ENCODE peak calls at places on chromosomes 16 and 17, in five cellular contexts. One of them, this sample, is unnamed.

GRCh38 chr17:1487939-1488825 is 4.3 kb downstream of the MYO1C start:
- DNase-seq in transverse colon: peak
- DNase-seq in SK-N-SH: peak
- DNase-seq in HCT116: no peak
- DNase-seq in HL-60: no peak
- DNase-seq in this sample: peak

GRCh38 chr17:65027305-65027704 is 29.2 kb downstream of the GNA13 start:
- DNase-seq in transverse colon: no peak
- DNase-seq in SK-N-SH: peak
- DNase-seq in HCT116: peak
- DNase-seq in HL-60: peak
- DNase-seq in this sample: no peak

GRCh38 chr16:85515830-85516397 is 97.2 kb upstream of the GSE1 start:
- DNase-seq in transverse colon: no peak
- DNase-seq in SK-N-SH: peak
- DNase-seq in HCT116: no peak
- DNase-seq in HL-60: no peak
- DNase-seq in this sample: no peak

GRCh38 chr17:4599505-4600281 is 15.4 kb downstream of the SMTNL2 start:
- DNase-seq in transverse colon: no peak
- DNase-seq in SK-N-SH: peak
- DNase-seq in HCT116: no peak
- DNase-seq in HL-60: no peak
- DNase-seq in this sample: no peak

GRCh38 chr17:193841-194806 is 12.7 kb upstream of the DOC2B start:
- DNase-seq in transverse colon: no peak
- DNase-seq in SK-N-SH: no peak
- DNase-seq in HCT116: no peak
- DNase-seq in HL-60: no peak
- DNase-seq in this sample: no peak

GRCh38 chr17:72590882-72591499 is 470.2 kb downstream of the SOX9 start:
- DNase-seq in transverse colon: no peak
- DNase-seq in SK-N-SH: no peak
- DNase-seq in HCT116: no peak
- DNase-seq in HL-60: no peak
- DNase-seq in this sample: no peak

GRCh38 chr16:1645914-1646525 is 32.1 kb upstream of the JPT2 start:
- DNase-seq in transverse colon: no peak
- DNase-seq in SK-N-SH: no peak
- DNase-seq in HCT116: no peak
- DNase-seq in HL-60: peak
- DNase-seq in this sample: peak

GRCh38 chr16:64365448-64365858 is 756.4 kb downstream of the CDH11 start:
- DNase-seq in transverse colon: no peak
- DNase-seq in SK-N-SH: no peak
- DNase-seq in HCT116: no peak
- DNase-seq in HL-60: no peak
- DNase-seq in this sample: no peak

GRCh38 chr17:45783593-45784292 is 377 bp upstream of the CRHR1 start:
- DNase-seq in transverse colon: no peak
- DNase-seq in SK-N-SH: peak
- DNase-seq in HCT116: no peak
- DNase-seq in HL-60: no peak
- DNase-seq in this sample: no peak

GRCh38 chr17:19362293-19363113 is at the start of gene B9D1:
- DNase-seq in transverse colon: peak
- DNase-seq in SK-N-SH: peak
- DNase-seq in HCT116: peak
- DNase-seq in HL-60: peak
- DNase-seq in this sample: peak

GRCh38 chr16:68311316-68311620 is 449 bp downstream of the PRMT7 start:
- DNase-seq in transverse colon: no peak
- DNase-seq in SK-N-SH: no peak
- DNase-seq in HCT116: no peak
- DNase-seq in HL-60: peak
- DNase-seq in this sample: no peak

DNA sequence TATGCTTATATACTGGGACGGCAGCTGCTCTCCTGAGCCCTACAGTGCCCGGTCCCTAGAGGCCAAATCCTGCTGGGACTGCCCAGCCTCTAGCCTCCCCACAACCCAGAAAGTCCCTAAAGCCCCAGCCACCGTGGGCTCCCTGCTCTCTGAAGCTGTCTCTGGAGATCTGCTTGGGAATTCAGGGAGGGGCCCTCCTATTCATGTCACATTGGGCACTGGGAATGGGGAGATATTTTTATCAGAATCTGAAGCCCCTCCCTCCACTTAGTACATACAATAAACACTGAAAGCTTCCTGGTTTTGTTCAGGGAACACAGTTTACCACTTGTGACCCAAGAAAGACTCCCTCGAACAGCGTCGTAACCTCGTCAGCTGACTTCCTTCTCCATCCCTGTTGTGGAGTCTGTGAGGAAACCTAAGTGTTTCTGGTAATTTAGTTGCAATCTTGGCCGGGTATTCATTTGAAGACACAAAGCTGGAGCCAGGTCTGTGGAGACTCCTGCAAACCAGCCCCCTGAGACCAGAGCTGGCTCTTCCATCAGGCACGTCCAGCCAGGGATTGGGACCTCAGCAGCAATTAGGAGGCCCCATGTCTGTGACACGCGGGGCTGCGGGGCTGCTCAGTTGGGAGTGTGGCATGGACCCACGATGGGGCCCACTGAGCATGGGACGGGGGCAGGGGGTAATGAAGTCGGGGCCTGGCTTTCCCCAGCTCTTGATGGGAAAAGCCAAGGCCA is 38.5 kb downstream of the PGS1 start:
- DNase-seq in transverse colon: peak
- DNase-seq in SK-N-SH: no peak
- DNase-seq in HCT116: no peak
- DNase-seq in HL-60: peak
- DNase-seq in this sample: no peak
- TF ChIP-seq POLR2AphosphoS5 in transverse colon: peak
- TF ChIP-seq POLR2AphosphoS5 in SK-N-SH: no peak
- TF ChIP-seq POLR2AphosphoS5 in HCT116: no peak
- TF ChIP-seq POLR2AphosphoS5 in HL-60: no peak
- TF ChIP-seq POLR2AphosphoS5 in this sample: peak

DNA sequence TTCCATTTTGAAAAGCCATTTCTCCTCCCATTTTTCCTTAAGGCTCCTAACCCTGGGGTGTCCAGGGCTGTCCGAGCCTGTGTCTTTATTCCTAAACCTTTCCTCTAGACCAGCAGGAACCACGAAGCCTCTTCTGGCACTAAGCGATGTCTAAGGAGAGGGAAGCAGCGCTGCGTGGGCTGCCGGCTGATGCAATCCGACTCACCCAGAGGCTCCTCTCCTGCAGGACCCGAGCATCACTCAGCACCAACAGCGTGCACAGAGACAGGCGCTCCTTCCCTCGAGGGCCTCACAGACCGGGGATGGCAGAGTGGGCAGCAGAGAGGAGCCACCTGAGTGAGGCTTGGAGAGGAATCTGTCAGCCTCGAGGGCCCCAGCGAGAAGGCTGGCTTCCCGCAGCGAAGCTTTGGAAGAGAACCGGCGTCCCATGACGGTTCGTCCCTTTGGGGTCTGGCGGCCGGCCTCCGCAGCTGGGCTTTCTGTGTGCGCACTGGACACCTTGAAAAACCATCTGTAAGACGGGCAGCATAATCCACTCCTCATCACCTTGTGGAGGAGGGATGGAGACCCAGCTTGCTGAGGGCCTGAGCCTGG is 174.3 kb downstream of the FOXL1 start:
- DNase-seq in transverse colon: no peak
- DNase-seq in SK-N-SH: no peak
- DNase-seq in HCT116: no peak
- DNase-seq in HL-60: no peak
- DNase-seq in this sample: no peak
- TF ChIP-seq POLR2AphosphoS5 in transverse colon: no peak
- TF ChIP-seq POLR2AphosphoS5 in SK-N-SH: no peak
- TF ChIP-seq POLR2AphosphoS5 in HCT116: no peak
- TF ChIP-seq POLR2AphosphoS5 in HL-60: no peak
- TF ChIP-seq POLR2AphosphoS5 in this sample: no peak

GRCh38 chr17:69762766-69763165 is 312.3 kb upstream of the KCNJ16 start:
- DNase-seq in transverse colon: no peak
- DNase-seq in SK-N-SH: no peak
- DNase-seq in HCT116: no peak
- DNase-seq in HL-60: no peak
- DNase-seq in this sample: no peak

GRCh38 chr17:69764137-69764536 is 310.9 kb upstream of the KCNJ16 start:
- DNase-seq in transverse colon: no peak
- DNase-seq in SK-N-SH: no peak
- DNase-seq in HCT116: no peak
- DNase-seq in HL-60: no peak
- DNase-seq in this sample: no peak

GRCh38 chr17:69762359-69762758 is 312.7 kb upstream of the KCNJ16 start:
- DNase-seq in transverse colon: no peak
- DNase-seq in SK-N-SH: no peak
- DNase-seq in HCT116: no peak
- DNase-seq in HL-60: no peak
- DNase-seq in this sample: no peak

GRCh38 chr17:69761767-69762321 is 313.2 kb upstream of the KCNJ16 start:
- DNase-seq in transverse colon: no peak
- DNase-seq in SK-N-SH: no peak
- DNase-seq in HCT116: no peak
- DNase-seq in HL-60: no peak
- DNase-seq in this sample: no peak

DNA sequence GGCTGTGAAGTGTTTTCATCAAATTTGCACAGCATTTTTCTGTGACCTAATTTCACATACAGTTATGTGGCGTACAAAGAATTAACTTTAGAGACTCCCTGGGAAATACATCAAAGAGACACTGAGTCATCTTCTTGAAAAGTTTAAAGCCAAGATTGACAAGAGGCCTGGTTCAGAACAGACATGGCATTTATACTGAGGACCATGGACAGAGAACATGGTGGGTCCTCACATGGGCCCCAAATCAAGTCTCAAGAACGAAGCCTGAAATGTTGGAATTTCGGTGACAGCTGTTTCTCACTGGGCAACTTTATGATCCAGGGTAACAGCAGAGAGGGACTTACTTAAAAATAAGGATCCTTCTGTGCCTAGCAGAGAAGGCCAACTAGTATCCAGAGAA is 311.5 kb upstream of the KCNJ16 start:
- DNase-seq in transverse colon: no peak
- DNase-seq in SK-N-SH: no peak
- DNase-seq in HCT116: no peak
- DNase-seq in HL-60: no peak
- DNase-seq in this sample: no peak
- TF ChIP-seq POLR2AphosphoS5 in transverse colon: no peak
- TF ChIP-seq POLR2AphosphoS5 in SK-N-SH: no peak
- TF ChIP-seq POLR2AphosphoS5 in HCT116: no peak
- TF ChIP-seq POLR2AphosphoS5 in HL-60: no peak
- TF ChIP-seq POLR2AphosphoS5 in this sample: no peak

GRCh38 chr16:79593074-79593531 is 7.4 kb downstream of the MAF start:
- DNase-seq in transverse colon: no peak
- DNase-seq in SK-N-SH: no peak
- DNase-seq in HCT116: no peak
- DNase-seq in HL-60: no peak
- DNase-seq in this sample: no peak
- TF ChIP-seq POLR2AphosphoS5 in transverse colon: no peak
- TF ChIP-seq POLR2AphosphoS5 in SK-N-SH: no peak
- TF ChIP-seq POLR2AphosphoS5 in HCT116: no peak
- TF ChIP-seq POLR2AphosphoS5 in HL-60: no peak
- TF ChIP-seq POLR2AphosphoS5 in this sample: no peak

GRCh38 chr16:57028086-57028485 is 38.7 kb downstream of the NLRC5 start:
- DNase-seq in transverse colon: no peak
- DNase-seq in SK-N-SH: no peak
- DNase-seq in HCT116: no peak
- DNase-seq in HL-60: no peak
- DNase-seq in this sample: no peak

GRCh38 chr16:57024894-57025680 is 35.7 kb downstream of the NLRC5 start:
- DNase-seq in transverse colon: no peak
- DNase-seq in SK-N-SH: no peak
- DNase-seq in HCT116: no peak
- DNase-seq in HL-60: peak
- DNase-seq in this sample: no peak

GRCh38 chr16:57025941-57026777 is 36.8 kb downstream of the NLRC5 start:
- DNase-seq in transverse colon: no peak
- DNase-seq in SK-N-SH: no peak
- DNase-seq in HCT116: no peak
- DNase-seq in HL-60: peak
- DNase-seq in this sample: no peak

GRCh38 chr16:57026778-57027062 is 37.4 kb downstream of the NLRC5 start:
- DNase-seq in transverse colon: no peak
- DNase-seq in SK-N-SH: no peak
- DNase-seq in HCT116: no peak
- DNase-seq in HL-60: no peak
- DNase-seq in this sample: no peak

DNA sequence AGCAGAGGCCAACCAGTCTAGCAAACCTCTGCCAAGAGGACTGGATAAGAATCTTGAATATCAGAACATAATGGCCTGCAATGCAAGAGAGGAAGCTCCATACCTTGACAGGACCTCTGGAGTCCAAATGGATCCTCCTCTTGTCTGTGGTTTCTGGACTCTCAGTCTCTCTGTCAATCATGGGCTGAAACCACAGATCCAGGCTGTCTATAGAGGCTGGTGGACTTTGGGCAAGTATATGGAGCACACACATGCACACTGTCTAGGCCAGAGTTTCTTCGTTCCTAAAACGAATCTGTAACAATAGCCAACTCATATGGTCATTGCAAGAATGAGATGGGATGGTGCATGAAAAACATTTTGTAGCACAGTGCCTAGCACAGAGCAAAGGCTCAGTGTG is 37.7 kb downstream of the NLRC5 start:
- DNase-seq in transverse colon: no peak
- DNase-seq in SK-N-SH: no peak
- DNase-seq in HCT116: no peak
- DNase-seq in HL-60: no peak
- DNase-seq in this sample: no peak
- TF ChIP-seq POLR2AphosphoS5 in transverse colon: no peak
- TF ChIP-seq POLR2AphosphoS5 in SK-N-SH: no peak
- TF ChIP-seq POLR2AphosphoS5 in HCT116: no peak
- TF ChIP-seq POLR2AphosphoS5 in HL-60: no peak
- TF ChIP-seq POLR2AphosphoS5 in this sample: no peak

GRCh38 chr17:60675997-60676396 is 1.7 kb upstream of the BCAS3 start:
- DNase-seq in transverse colon: no peak
- DNase-seq in SK-N-SH: no peak
- DNase-seq in HCT116: no peak
- DNase-seq in HL-60: no peak
- DNase-seq in this sample: no peak

GRCh38 chr17:60676758-60677307 is 818 bp upstream of the BCAS3 start:
- DNase-seq in transverse colon: no peak
- DNase-seq in SK-N-SH: no peak
- DNase-seq in HCT116: no peak
- DNase-seq in HL-60: no peak
- DNase-seq in this sample: no peak

GRCh38 chr17:60679287-60679686 is 1.6 kb downstream of the BCAS3 start:
- DNase-seq in transverse colon: no peak
- DNase-seq in SK-N-SH: no peak
- DNase-seq in HCT116: no peak
- DNase-seq in HL-60: no peak
- DNase-seq in this sample: no peak

GRCh38 chr17:60678118-60678444 is 430 bp downstream of the BCAS3 start:
- DNase-seq in transverse colon: no peak
- DNase-seq in SK-N-SH: no peak
- DNase-seq in HCT116: no peak
- DNase-seq in HL-60: no peak
- DNase-seq in this sample: no peak

GRCh38 chr17:60677308-60678117 is at the start of gene BCAS3:
- DNase-seq in transverse colon: peak
- DNase-seq in SK-N-SH: peak
- DNase-seq in HCT116: peak
- DNase-seq in HL-60: peak
- DNase-seq in this sample: peak
- TF ChIP-seq POLR2AphosphoS5 in transverse colon: peak
- TF ChIP-seq POLR2AphosphoS5 in SK-N-SH: peak
- TF ChIP-seq POLR2AphosphoS5 in HCT116: peak
- TF ChIP-seq POLR2AphosphoS5 in HL-60: peak
- TF ChIP-seq POLR2AphosphoS5 in this sample: peak

This sample was measured in upper lobe of left lung.